ENCODE peak calls at places on chromosomes 16 and 17, in four cellular contexts. C is IMR-90, S is choroid plexus epithelial cell, T is AG09309. K is an unnamed sample.

GRCh38 chr16:29029168-29029994 is 44.5 kb downstream of the LAT start:
- DNase-seq in C (peak), T (peak), S (peak), K (peak)

GRCh38 chr17:72977768-72978417 is 114.6 kb downstream of the SLC39A11 start:
- DNase-seq in T (no peak), C (peak), S (peak), K (no peak)

GRCh38 chr17:44965491-44966234 is 2.4 kb downstream of the C1QL1 start:
- DNase-seq in C (no peak), S (no peak), T (no peak), K (no peak)

GRCh38 chr16:47142469-47143328 is 1.0 kb downstream of the NETO2 start:
- DNase-seq in C (peak), T (no peak), S (peak), K (no peak)

GRCh38 chr17:78432226-78432894 is 53.9 kb downstream of the PGS1 start:
- DNase-seq in T (no peak), S (no peak), C (no peak), K (no peak)

GRCh38 chr17:27446569-27447301 is 9.5 kb upstream of the KSR1 start:
- DNase-seq in T (peak), C (peak), S (peak), K (peak)

GRCh38 chr17:33086041-33086440 is 94.4 kb downstream of the SPACA3 start:
- DNase-seq in S (no peak), T (no peak), C (no peak), K (no peak)

GRCh38 chr16:29877266-29877961 is 14.4 kb upstream of the CDIPT start:
- DNase-seq in T (no peak), S (peak), C (peak), K (no peak)

GRCh38 chr16:10876799-10877341 is at the start of gene CIITA:
- DNase-seq in T (peak), C (peak), S (peak), K (peak)

GRCh38 chr17:72603346-72604242 is 482.8 kb downstream of the SOX9 start:
- DNase-seq in T (no peak), S (peak), C (peak), K (no peak)

GRCh38 chr16:88768041-88768876 is 16.8 kb downstream of the PIEZO1 start:
- DNase-seq in T (no peak), C (peak), S (peak), K (no peak)

GRCh38 chr17:56169621-56170020 is 16.3 kb downstream of the ANKFN1 start:
- DNase-seq in T (no peak), S (no peak), C (no peak), K (no peak)

GRCh38 chr16:3459401-3460090 is 16.1 kb downstream of the NAA60 start:
- DNase-seq in S (no peak), C (peak), T (no peak), K (no peak)
- H3K4me3 ChIP-seq in S (peak), C (peak), T (peak), K (peak)

DNA sequence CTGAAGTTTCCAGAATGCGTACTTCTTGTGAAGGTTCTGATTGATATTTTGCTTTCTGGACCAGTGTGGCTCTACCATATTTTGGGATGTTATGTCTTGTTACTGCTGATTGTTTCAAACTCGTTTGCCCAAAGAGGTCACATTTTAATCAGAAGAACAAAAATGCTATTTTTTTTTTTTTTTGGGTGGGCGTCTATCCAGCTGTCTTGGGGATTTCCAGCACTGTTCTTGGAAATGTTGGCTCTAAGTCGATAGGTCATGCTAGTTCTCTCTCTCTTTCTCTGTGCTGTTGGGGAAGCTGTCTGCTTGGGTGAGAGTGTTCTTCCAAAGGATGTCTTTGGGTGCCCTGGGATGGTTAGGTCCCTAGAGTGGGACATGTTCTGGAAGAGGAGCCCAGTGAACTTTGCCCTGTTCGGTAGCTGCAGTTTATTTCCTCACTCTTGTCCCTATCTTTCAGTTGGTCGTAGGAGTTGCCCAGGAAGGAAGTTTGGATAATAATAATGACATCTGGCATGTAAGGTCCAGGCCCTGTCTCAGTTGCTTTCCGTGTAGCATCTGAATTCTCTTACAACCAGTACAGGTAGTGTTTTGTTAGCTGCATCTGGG is 2.9 kb downstream of the IRF8 start:
- DNase-seq in T (no peak), S (no peak), C (no peak), K (no peak)
- H3K4me3 ChIP-seq in T (no peak), S (no peak), C (no peak), K (no peak)

GRCh38 chr16:67841198-67841815 is 813 bp upstream of the THAP11 start:
- DNase-seq in S (no peak), C (no peak), T (no peak), K (no peak)
- H3K4me3 ChIP-seq in S (peak), C (peak), T (peak), K (peak)

DNA sequence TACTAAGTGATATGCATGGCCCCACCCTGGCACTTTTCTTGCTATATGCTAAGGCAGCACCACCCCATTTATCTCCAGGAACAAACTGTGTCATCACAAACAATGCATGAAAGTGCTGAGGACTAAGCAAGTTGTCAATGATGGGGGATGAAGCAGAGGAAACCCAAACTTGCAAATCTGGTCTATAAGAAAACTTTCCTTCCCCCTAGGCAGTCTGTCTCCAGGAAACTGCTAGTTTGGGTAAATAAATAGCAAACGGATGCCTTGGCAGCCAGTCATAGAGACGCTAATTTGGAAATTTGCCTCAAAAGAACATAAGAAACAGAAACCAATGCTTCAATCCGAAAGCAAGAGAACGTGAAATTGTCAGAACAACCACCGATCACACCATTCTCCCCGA is 5.6 kb upstream of the HSBP1 start:
- DNase-seq in S (peak), T (peak), C (peak), K (no peak)
- H3K4me3 ChIP-seq in S (peak), T (peak), C (peak), K (peak)

GRCh38 chr16:1639282-1639681 is 27.1 kb downstream of the CRAMP1 start:
- DNase-seq in S (no peak), C (no peak), T (no peak), K (no peak)

GRCh38 chr16:1638757-1639156 is 26.6 kb downstream of the CRAMP1 start:
- DNase-seq in T (no peak), S (no peak), C (no peak), K (no peak)

GRCh38 chr16:1641261-1641660 is 29.1 kb downstream of the CRAMP1 start:
- DNase-seq in S (no peak), T (no peak), C (no peak), K (no peak)

GRCh38 chr16:1640261-1640956 is 28.2 kb downstream of the CRAMP1 start:
- DNase-seq in C (no peak), S (peak), T (no peak), K (no peak)

GRCh38 chr16:1639840-1640239 is 27.7 kb downstream of the CRAMP1 start:
- DNase-seq in C (no peak), S (no peak), T (no peak), K (no peak)
- H3K4me3 ChIP-seq in C (no peak), S (no peak), T (no peak), K (no peak)